ENCODE peak calls at places on chromosome X, in ten cellular contexts. O, N, J, X, D, V, Q, C, K and Z are unnamed samples.

GRCh38 chrX:72713130-72713529 is 976 bp downstream of the PHKA1 start:
- DNase-seq in O (no peak), N (no peak), J (no peak), X (no peak), D (no peak), V (no peak), Q (no peak), C (no peak), K (peak; percentile 5), Z (no peak)

GRCh38 chrX:39477438-39478120 is 620.2 kb downstream of the BCOR start:
- DNase-seq in O (no peak), N (peak; percentile 66), J (peak; percentile 69), X (peak; percentile 87), D (no peak), V (no peak), Q (peak; percentile 39), C (no peak), K (peak; percentile 5), Z (peak; percentile 37)

GRCh38 chrX:19728915-19729314 is 158.5 kb downstream of the SH3KBP1 start:
- DNase-seq in O (no peak), N (no peak), J (no peak), X (no peak), D (no peak), V (no peak), Q (no peak), C (no peak), K (no peak), Z (no peak)

GRCh38 chrX:155535866-155536265 is 76.9 kb downstream of the TMLHE start:
- DNase-seq in O (no peak), N (no peak), J (no peak), X (no peak), D (no peak), V (no peak), Q (no peak), C (no peak), K (no peak), Z (no peak)

GRCh38 chrX:136797787-136798186 is 17.1 kb upstream of the ARHGEF6 start:
- DNase-seq in O (no peak), N (no peak), J (no peak), X (no peak), D (no peak), V (no peak), Q (no peak), C (no peak), K (no peak), Z (no peak)

GRCh38 chrX:13899607-13900006 is 82.7 kb upstream of the GPM6B start:
- DNase-seq in O (no peak), N (no peak), J (no peak), X (no peak), D (no peak), V (no peak), Q (peak; percentile 87), C (peak; percentile 17), K (peak; percentile 67), Z (no peak)

GRCh38 chrX:71636438-71637252 is 18.3 kb upstream of the CXCR3 start:
- DNase-seq in O (no peak), N (no peak), J (no peak), X (no peak), D (no peak), V (no peak), Q (no peak), C (no peak), K (no peak), Z (no peak)

GRCh38 chrX:48715876-48716502 is 19.5 kb downstream of the SUV39H1 start:
- DNase-seq in O (no peak), N (no peak), J (no peak), X (no peak), D (no peak), V (no peak), Q (no peak), C (no peak), K (peak; percentile 58), Z (no peak)